ENCODE peak calls at places on chromosomes 11 and 22, in seven cellular contexts. Z is IMR-90, S is stomach, R is heart left ventricle, U is HCT116, T is testis, I is gastrocnemius medialis. M is an unnamed sample.

GRCh38 chr22:31179345-31179744 is 19.4 kb downstream of the RNF185 start:
- DNase-seq in Z (peak; percentile 23), S (no peak), R (no peak), U (no peak), T (no peak), I (peak; percentile 46), M (no peak)

GRCh38 chr22:49969751-49970527 is 9.4 kb downstream of the PIM3 start:
- DNase-seq in Z (no peak), S (peak; percentile 26), R (peak; percentile 8), U (no peak), T (no peak), I (no peak), M (peak; percentile 45)

GRCh38 chr11:68806931-68807844 is 34.5 kb downstream of the CPT1A start:
- DNase-seq in Z (peak; percentile 77), S (no peak), R (no peak), U (no peak), T (no peak), I (no peak), M (no peak)

GRCh38 chr11:58286249-58286648 is 18.2 kb upstream of the OR10W1 start:
- DNase-seq in Z (peak; percentile 60), S (no peak), R (no peak), U (peak; percentile 23), T (peak; percentile 39), I (no peak), M (no peak)

GRCh38 chr22:41799486-41800347 is 762 bp upstream of the CCDC134 start:
- DNase-seq in Z (no peak), S (peak; percentile 36), R (peak; percentile 25), U (no peak), T (peak; percentile 53), I (peak; percentile 24), M (peak; percentile 35)

GRCh38 chr11:57513911-57514537 is 1.5 kb downstream of the SLC43A1 start:
- DNase-seq in Z (peak; percentile 33), S (peak; percentile 69), R (peak; percentile 31), U (no peak), T (peak; percentile 59), I (no peak), M (peak; percentile 66)

GRCh38 chr22:46969961-46970360 is 207.5 kb downstream of the TBC1D22A start:
- DNase-seq in Z (no peak), S (no peak), R (no peak), U (no peak), T (no peak), I (no peak), M (no peak)

GRCh38 chr22:37008365-37008764 is 10.9 kb downstream of the TST start:
- DNase-seq in Z (no peak), S (no peak), R (no peak), U (no peak), T (no peak), I (no peak), M (no peak)

GRCh38 chr11:17575431-17576425 is 28.7 kb downstream of the OTOG start:
- DNase-seq in Z (no peak), S (peak; percentile 18), R (no peak), U (no peak), T (no peak), I (no peak), M (no peak)

GRCh38 chr11:94834931-94835330 is 66.8 kb downstream of the AMOTL1 start:
- DNase-seq in Z (peak; percentile 47), S (no peak), R (no peak), U (no peak), T (no peak), I (no peak), M (no peak)

GRCh38 chr11:69012092-69013008 is 696 bp downstream of the MRGPRF start:
- DNase-seq in Z (peak; percentile 57), S (no peak), R (no peak), U (no peak), T (no peak), I (no peak), M (peak; percentile 70)

GRCh38 chr11:126109941-126110731 is 47.5 kb upstream of the CDON start:
- DNase-seq in Z (peak; percentile 63), S (no peak), R (no peak), U (no peak), T (no peak), I (no peak), M (no peak)

GRCh38 chr11:104678408-104678807 is 219.9 kb downstream of the CASP12 start:
- DNase-seq in Z (no peak), S (no peak), R (no peak), U (no peak), T (no peak), I (no peak), M (no peak)

GRCh38 chr22:38167988-38168407 is 13.6 kb downstream of the PLA2G6 start:
- DNase-seq in Z (no peak), S (peak; percentile 77), R (peak; percentile 50), U (no peak), T (peak; percentile 56), I (peak; percentile 59), M (no peak)

GRCh38 chr22:49962012-49962750 is 1.6 kb downstream of the PIM3 start:
- DNase-seq in Z (peak; percentile 93), S (peak; percentile 88), R (peak; percentile 94), U (no peak), T (peak; percentile 87), I (peak; percentile 95), M (peak; percentile 94)

GRCh38 chr22:42188808-42189447 is 58.3 kb upstream of the CYP2D6 start:
- DNase-seq in Z (peak; percentile 55), S (no peak), R (no peak), U (peak; percentile 46), T (no peak), I (no peak), M (no peak)

GRCh38 chr11:45568031-45568430 is 97.4 kb downstream of the CHST1 start:
- DNase-seq in Z (no peak), S (no peak), R (no peak), U (no peak), T (no peak), I (no peak), M (no peak)
- H3K4me1 ChIP-seq in Z (no peaks in the 10 kb centered on the region), S (no peaks in the 10 kb centered on the region), R (no peaks in the 10 kb centered on the region), U (no peaks in the 10 kb centered on the region), T (peaks cover 3% of the 10 kb centered on the region), I (no peaks in the 10 kb centered on the region), M (no peaks in the 10 kb centered on the region)

GRCh38 chr11:121039971-121040613 is 16.2 kb downstream of the TBCEL start:
- DNase-seq in Z (no peak), S (no peak), R (no peak), U (no peak), T (no peak), I (no peak), M (no peak)

GRCh38 chr11:121035823-121036222 is 11.9 kb downstream of the TBCEL start:
- DNase-seq in Z (no peak), S (no peak), R (no peak), U (no peak), T (no peak), I (no peak), M (no peak)

GRCh38 chr11:121038642-121039409 is 14.9 kb downstream of the TBCEL start:
- DNase-seq in Z (no peak), S (no peak), R (no peak), U (no peak), T (no peak), I (no peak), M (no peak)

GRCh38 chr11:121035169-121035755 is 11.4 kb downstream of the TBCEL start:
- DNase-seq in Z (no peak), S (no peak), R (no peak), U (no peak), T (no peak), I (no peak), M (no peak)

GRCh38 chr11:121036981-121037380 is 13.1 kb downstream of the TBCEL start:
- DNase-seq in Z (no peak), S (no peak), R (no peak), U (no peak), T (no peak), I (no peak), M (no peak)
- TF ChIP-seq POLR2A in Z (no peak), S (no peak), R (no peak), U (no peak), T (no peak), I (no peak), M (no peak)

DNA sequence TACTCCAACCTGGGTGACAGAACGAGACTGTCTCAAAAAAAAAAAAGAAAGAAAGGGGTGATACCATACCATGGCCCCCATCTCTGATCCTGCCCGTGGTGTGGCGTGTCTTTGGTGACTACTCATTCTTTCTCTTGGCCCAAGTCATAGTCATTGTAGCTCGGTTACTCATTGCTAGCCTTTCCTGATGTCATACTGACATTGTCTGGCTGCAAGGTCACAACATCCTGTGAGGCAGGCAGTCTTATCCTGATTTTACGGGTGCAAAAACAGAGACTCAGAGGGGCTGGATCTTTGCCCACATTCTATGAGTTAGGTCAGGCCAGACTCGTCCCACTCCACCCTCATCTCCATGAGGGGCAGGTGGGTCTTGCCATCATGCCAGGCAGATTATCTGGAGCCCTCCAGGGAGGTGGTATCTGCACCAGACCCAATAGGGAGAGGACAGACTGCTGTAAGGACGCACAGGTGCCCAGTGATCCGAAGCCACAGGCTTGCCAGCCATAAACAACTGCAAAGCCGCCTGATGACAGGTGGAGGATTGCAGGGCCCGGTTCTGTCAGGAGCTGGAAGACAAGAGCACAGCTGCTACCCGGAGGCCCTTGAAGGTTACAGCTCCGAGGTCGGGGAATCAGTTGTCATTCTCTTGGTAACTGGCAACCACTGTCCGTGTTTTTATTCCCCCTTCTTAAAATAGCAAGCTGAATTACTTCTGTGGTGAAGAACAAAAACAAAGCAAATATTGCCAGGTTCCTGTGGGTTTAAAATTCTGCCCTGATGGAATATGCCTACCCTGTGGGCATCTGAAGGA is 13.8 kb downstream of the TOM1 start:
- DNase-seq in Z (peak; percentile 96), S (peak; percentile 24), R (peak; percentile 46), U (no peak), T (no peak), I (peak; percentile 95), M (peak; percentile 23)
- H3K4me1 ChIP-seq in Z (peaks cover 18% of the 10 kb centered on the region), S (peaks cover 18% of the 10 kb centered on the region), R (peaks cover 56% of the 10 kb centered on the region), U (peaks cover 27% of the 10 kb centered on the region), T (peaks cover 5% of the 10 kb centered on the region), I (peaks cover 93% of the 10 kb centered on the region), M (peaks cover 10% of the 10 kb centered on the region)

DNA sequence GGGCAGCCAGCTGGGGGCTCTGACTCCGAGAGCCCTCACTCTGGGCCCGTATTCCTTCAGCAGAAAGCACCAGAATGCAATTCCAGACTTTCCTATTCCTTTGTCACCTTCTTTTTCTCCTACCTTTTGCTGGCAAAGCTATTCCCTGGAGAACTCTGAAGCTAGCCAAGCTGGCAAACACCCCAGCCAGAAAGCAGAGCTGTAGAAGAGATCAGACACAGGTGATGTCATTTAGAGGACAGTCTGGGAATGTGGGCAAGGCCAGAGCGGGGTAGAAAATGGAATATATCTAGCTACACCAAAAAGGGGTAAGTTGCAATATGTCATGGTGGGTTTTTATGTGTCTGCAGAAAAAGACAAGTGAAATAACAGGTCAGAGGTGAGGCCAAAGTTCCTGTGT is 205.1 kb downstream of the NXPE2 start:
- DNase-seq in Z (no peak), S (no peak), R (peak; percentile 11), U (no peak), T (no peak), I (no peak), M (no peak)
- TF ChIP-seq POLR2A in Z (no peak), S (no peak), R (no peak), U (no peak), T (no peak), I (no peak), M (no peak)

GRCh38 chr22:45964372-45964771 is 12.6 kb downstream of the WNT7B start:
- DNase-seq in Z (no peak), S (no peak), R (no peak), U (no peak), T (no peak), I (no peak), M (no peak)
- H3K4me1 ChIP-seq in Z (peaks cover 12% of the 10 kb centered on the region), S (no peaks in the 10 kb centered on the region), R (no peaks in the 10 kb centered on the region), U (peaks cover 12% of the 10 kb centered on the region), T (no peaks in the 10 kb centered on the region), I (no peaks in the 10 kb centered on the region), M (no peaks in the 10 kb centered on the region)